ENCODE peak calls at places on chromosomes 5 and 9, in six cellular contexts. E, G, Y, K, B and W are unnamed samples.

GRCh38 chr5:167861134-167861930 is 430.1 kb upstream of the WWC1 start:
- DNase-seq in K (peak; percentile 32), E (no peak), B (no peak), G (no peak), Y (peak; percentile 55), W (no peak)

GRCh38 chr5:124592891-124593290 is 153.5 kb downstream of the ZNF608 start:
- DNase-seq in E (no peak), Y (no peak), G (no peak), K (no peak), B (no peak), W (no peak)

GRCh38 chr5:143037071-143037470 is 266.9 kb downstream of the ARHGAP26 start:
- DNase-seq in K (no peak), Y (no peak), G (no peak), E (no peak), B (no peak), W (no peak)

GRCh38 chr5:53381-54174 is 38.4 kb upstream of the PLEKHG4B start:
- DNase-seq in B (peak; percentile 6), E (no peak), Y (peak; percentile 44), G (no peak), K (no peak), W (peak; percentile 78)

GRCh38 chr9:5900622-5901021 is 9.9 kb downstream of the MLANA start:
- DNase-seq in Y (no peak), K (no peak), G (no peak), E (no peak), B (no peak), W (no peak)

GRCh38 chr5:10703676-10704075 is 57.4 kb downstream of the DAP start:
- DNase-seq in Y (no peak), G (no peak), E (no peak), K (no peak), B (no peak), W (no peak)

GRCh38 chr5:149404746-149405549 is 25.9 kb upstream of the IL17B start:
- DNase-seq in K (no peak), E (no peak), Y (no peak), B (peak; percentile 92), G (no peak), W (no peak)

GRCh38 chr5:28743362-28743761 is 1705.0 kb upstream of the CDH9 start:
- DNase-seq in K (no peak), E (no peak), G (no peak), B (no peak), Y (no peak), W (no peak)

GRCh38 chr5:61357745-61358144 is 25.7 kb downstream of the ZSWIM6 start:
- DNase-seq in K (no peak), G (no peak), B (no peak), E (no peak), Y (no peak), W (no peak)

GRCh38 chr5:37567566-37567965 is 188.4 kb downstream of the WDR70 start:
- DNase-seq in E (no peak), Y (no peak), G (no peak), K (no peak), B (no peak), W (no peak)

GRCh38 chr5:126446498-126447224 is 23.5 kb downstream of the GRAMD2B start:
- DNase-seq in K (no peak), G (no peak), Y (peak; percentile 90), E (no peak), B (peak; percentile 93), W (no peak)

GRCh38 chr5:73136277-73136606 is 15.9 kb downstream of the TMEM171 start:
- DNase-seq in B (no peak), G (no peak), Y (no peak), E (no peak), K (no peak), W (no peak)

GRCh38 chr9:109918359-109919163 is 138.6 kb downstream of the PALM2AKAP2 start:
- DNase-seq in E (no peak), Y (no peak), K (no peak), G (no peak), B (no peak), W (no peak)

GRCh38 chr5:92002875-92003274 is 619.8 kb upstream of the ARRDC3 start:
- DNase-seq in Y (no peak), K (no peak), G (no peak), B (no peak), E (no peak), W (no peak)

GRCh38 chr9:107249665-107250285 is 33.3 kb upstream of the RAD23B start:
- DNase-seq in Y (no peak), G (no peak), E (no peak), B (peak; percentile 49), K (no peak), W (no peak)

GRCh38 chr5:136427421-136427820 is 62.1 kb upstream of the TRPC7 start:
- DNase-seq in G (no peak), K (no peak), B (no peak), E (no peak), Y (no peak), W (no peak)

GRCh38 chr5:38465045-38465444 is 91.4 kb downstream of the LIFR start:
- DNase-seq in Y (no peak), K (no peak), B (peak; percentile 54), G (peak; percentile 82), E (no peak), W (no peak)

GRCh38 chr5:97844797-97845196 is 661.8 kb upstream of the RIOK2 start:
- DNase-seq in G (no peak), Y (no peak), K (no peak), E (no peak), B (no peak), W (no peak)
- TF ChIP-seq CTCF in G (no peak), Y (no peak), K (no peak), E (no peak), B (no peak), W (no peak)

GRCh38 chr9:114271556-114272510 is 51.1 kb upstream of the ORM1 start:
- DNase-seq in B (peak; percentile 70), Y (no peak), G (peak; percentile 82), E (no peak), K (no peak), W (no peak)

GRCh38 chr9:114273461-114273881 is 49.4 kb upstream of the ORM1 start:
- DNase-seq in K (no peak), G (peak; percentile 15), B (no peak), E (no peak), Y (peak; percentile 70), W (peak; percentile 59)

GRCh38 chr9:114272739-114273431 is 50.0 kb upstream of the ORM1 start:
- DNase-seq in B (no peak), E (no peak), G (peak; percentile 38), K (no peak), Y (no peak), W (no peak)

GRCh38 chr9:114269023-114269422 is 53.9 kb upstream of the ORM1 start:
- DNase-seq in K (no peak), G (no peak), E (no peak), Y (no peak), B (no peak), W (no peak)

DNA sequence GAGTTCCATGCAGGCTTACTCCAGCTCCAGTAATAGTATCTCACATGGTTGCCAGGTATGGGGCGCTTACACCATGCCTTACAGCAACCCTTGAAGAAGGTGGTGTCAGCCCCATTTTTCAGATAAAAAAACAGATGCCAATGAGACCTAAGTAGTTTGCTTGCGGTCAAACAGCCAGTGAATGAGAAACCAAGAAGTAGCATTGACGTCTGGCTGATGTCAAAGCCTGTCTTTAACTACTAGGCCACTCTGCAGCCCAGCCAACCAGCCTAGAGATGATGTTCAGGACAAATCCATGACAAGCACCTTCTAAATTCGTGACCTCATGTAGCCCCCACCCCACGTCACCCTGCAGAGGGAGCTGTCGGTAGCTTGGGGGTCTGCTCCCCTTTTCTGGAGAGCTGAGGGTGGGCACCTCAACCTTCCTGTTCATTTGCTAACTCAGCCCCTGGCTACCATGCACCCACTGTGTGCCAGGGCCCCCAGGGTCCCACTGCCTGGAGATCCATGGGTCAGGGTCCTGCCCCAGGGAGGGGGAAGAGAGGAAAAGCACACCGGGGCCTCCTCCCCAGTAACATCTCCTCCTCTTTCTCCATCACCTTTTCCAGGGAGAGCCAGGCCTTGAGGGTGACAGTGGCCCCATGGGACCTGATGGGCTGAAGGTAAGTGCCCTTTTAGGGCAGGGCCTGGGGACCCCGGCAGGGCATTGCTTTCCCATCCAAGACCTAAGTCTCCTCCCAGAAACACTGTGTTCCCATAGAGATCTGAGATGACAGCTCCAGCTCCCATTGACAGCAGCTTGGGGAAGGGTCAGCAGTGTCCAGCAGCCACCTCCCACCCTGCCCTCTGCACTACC is 52.5 kb upstream of the ORM1 start:
- DNase-seq in G (no peak), E (no peak), K (no peak), Y (no peak), B (no peak), W (no peak)
- TF ChIP-seq CTCF in G (no peak), E (no peak), K (no peak), Y (no peak), B (no peak), W (no peak)

GRCh38 chr5:23507278-23507685 is at the start of gene PRDM9:
- DNase-seq in B (no peak), G (peak; percentile 87), E (no peak), Y (no peak), K (no peak), W (no peak)

DNA sequence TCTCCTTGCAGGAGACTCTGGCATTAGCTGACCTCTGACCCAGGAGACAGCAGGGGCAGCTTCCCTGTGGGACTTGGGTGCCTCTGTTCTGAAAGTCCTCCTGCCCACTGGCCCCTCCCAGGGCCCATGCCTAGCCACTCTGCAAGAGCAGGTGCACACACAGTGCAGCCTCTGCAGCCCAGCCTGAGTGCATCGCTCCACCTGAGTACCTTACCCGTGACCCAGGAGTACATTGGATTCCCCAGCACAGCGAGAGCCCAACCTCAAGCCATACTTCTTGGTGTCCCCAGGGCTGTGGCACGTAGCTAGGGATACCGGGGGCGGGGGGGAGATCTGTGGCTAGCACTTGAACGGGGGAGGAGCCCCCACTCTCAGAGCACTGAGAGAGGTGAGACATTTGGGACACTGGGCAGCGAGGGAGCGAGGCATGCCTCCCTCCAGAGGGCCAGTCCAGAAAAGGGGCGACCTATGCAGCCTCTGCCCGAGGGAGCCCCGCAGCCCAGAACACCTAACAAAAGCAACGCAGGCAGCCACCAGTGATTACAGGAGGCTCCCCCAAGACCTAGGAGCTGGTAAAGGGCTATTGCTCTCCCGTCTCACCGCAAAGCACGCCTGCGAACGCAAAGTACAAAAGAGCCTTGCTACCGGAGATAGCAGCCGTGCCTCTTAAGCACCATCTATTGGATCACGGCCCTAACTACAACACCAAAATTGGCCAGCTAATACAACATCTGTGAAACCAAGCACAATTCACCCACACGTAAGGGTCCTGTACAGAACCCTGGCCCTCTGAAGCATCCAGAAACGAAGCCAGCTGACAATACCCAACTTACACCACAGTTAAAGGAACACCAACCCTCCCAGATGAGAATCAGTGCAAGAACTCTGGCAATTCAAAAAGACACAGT is 826 bp upstream of the PRDM9 start:
- DNase-seq in B (no peak), E (no peak), Y (peak; percentile 6), G (no peak), K (no peak), W (no peak)
- TF ChIP-seq CTCF in B (no peak), E (peak; percentile 25), Y (peak; percentile 16), G (no peak), K (no peak), W (peak; percentile 47)

DNA sequence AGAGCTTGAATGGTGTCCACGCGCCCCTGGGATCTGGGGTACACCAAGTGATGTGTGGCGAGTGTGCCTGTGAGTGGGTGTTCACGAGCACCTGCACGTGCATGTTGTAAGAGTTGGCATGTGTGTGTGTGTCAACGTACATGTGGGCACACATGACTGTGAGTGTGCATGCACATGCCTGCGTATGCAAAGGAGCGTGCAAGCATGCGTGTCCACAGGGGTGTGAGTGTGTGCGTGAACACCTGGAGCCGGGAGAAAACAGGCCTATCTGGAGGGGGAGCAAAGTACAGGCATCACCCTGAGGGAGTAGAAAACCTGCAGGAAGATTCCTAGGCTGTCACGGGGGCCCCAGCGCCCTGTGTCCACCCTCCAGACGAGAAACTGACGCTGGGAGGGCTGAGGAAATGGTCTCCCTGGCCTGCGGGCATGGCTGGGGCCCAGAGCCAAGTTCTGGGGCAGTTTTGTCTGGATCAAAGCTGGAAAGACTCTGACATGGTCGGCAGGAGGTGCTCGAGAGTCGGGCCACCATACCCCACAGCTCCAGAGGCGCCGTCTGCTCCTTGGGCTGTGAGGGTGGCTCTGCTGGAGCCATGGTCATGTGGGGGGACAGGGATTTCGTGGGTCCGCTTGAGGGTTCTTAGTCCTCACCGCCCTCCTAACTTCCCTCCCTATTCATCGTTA is 31.8 kb downstream of the PTGES start:
- DNase-seq in B (no peak), E (no peak), G (no peak), K (no peak), Y (no peak), W (no peak)
- TF ChIP-seq CTCF in B (no peak), E (no peak), G (no peak), K (no peak), Y (peak; percentile 9), W (peak; percentile 19)